ENCODE peak calls at places on chromosome 1, in ten cellular contexts. O is psoas muscle, E is endodermal cell, F is astrocyte, Y is aorta, I is A549, C is Peyer's patch, W is spleen, T is pancreas, U is neural progenitor cell. Z is an unnamed sample.
A peak's percentile ranks its signal among the peaks of the same experiment; 100 is the strongest.

GRCh38 chr1:26694597-26695416 is 1.0 kb upstream of the ARID1A start:
- DNase-seq in O (no peak), E (no peak), F (no peak), Y (no peak), I (no peak), C (no peak), W (no peak), T (no peak), U (peak; percentile 30), Z (no peak)

GRCh38 chr1:27658951-27659496 is 13.0 kb downstream of the IFI6 start:
- DNase-seq in O (peak; percentile 65), E (peak; percentile 75), F (peak; percentile 59), Y (no peak), I (no peak), C (no peak), W (peak; percentile 82), T (no peak), U (peak; percentile 18), Z (no peak)

GRCh38 chr1:228455715-228456114 is 31.5 kb upstream of the RNF187 start:
- DNase-seq in O (no peak), E (no peak), F (no peak), Y (no peak), I (no peak), C (no peak), W (no peak), T (no peak), U (no peak), Z (no peak)

GRCh38 chr1:112761714-112762480 is 46.8 kb upstream of the PPM1J start:
- DNase-seq in O (no peak), E (no peak), F (no peak), Y (no peak), I (no peak), C (no peak), W (no peak), T (no peak), U (no peak), Z (no peak)

GRCh38 chr1:160062134-160062533 is 7.8 kb downstream of the KCNJ10 start:
- DNase-seq in O (no peak), E (no peak), F (no peak), Y (no peak), I (no peak), C (no peak), W (no peak), T (no peak), U (peak; percentile 67), Z (peak; percentile 55)

GRCh38 chr1:64474639-64475038 is 4.7 kb downstream of the CACHD1 start:
- DNase-seq in O (peak; percentile 84), E (peak; percentile 47), F (no peak), Y (peak; percentile 70), I (no peak), C (peak; percentile 63), W (no peak), T (peak; percentile 69), U (no peak), Z (peak; percentile 75)

GRCh38 chr1:168110896-168111545 is 25.7 kb downstream of the GPR161 start:
- DNase-seq in O (no peak), E (peak; percentile 71), F (no peak), Y (no peak), I (no peak), C (no peak), W (no peak), T (no peak), U (peak; percentile 73), Z (no peak)

GRCh38 chr1:8702848-8703810 is 114.3 kb downstream of the RERE start:
- DNase-seq in O (peak; percentile 97), E (peak; percentile 96), F (peak; percentile 91), Y (peak; percentile 93), I (peak; percentile 92), C (peak; percentile 94), W (peak; percentile 96), T (peak; percentile 92), U (peak; percentile 97), Z (peak; percentile 96)

GRCh38 chr1:117537291-117537920 is 68.4 kb upstream of the TENT5C start:
- DNase-seq in O (no peak), E (peak; percentile 78), F (no peak), Y (no peak), I (peak; percentile 1), C (peak; percentile 61), W (peak; percentile 57), T (peak; percentile 63), U (peak; percentile 30), Z (peak; percentile 88)

GRCh38 chr1:182968151-182968741 is 15.3 kb upstream of the SHCBP1L start:
- DNase-seq in O (no peak), E (no peak), F (peak; percentile 69), Y (no peak), I (peak; percentile 13), C (no peak), W (no peak), T (no peak), U (no peak), Z (no peak)

DNA sequence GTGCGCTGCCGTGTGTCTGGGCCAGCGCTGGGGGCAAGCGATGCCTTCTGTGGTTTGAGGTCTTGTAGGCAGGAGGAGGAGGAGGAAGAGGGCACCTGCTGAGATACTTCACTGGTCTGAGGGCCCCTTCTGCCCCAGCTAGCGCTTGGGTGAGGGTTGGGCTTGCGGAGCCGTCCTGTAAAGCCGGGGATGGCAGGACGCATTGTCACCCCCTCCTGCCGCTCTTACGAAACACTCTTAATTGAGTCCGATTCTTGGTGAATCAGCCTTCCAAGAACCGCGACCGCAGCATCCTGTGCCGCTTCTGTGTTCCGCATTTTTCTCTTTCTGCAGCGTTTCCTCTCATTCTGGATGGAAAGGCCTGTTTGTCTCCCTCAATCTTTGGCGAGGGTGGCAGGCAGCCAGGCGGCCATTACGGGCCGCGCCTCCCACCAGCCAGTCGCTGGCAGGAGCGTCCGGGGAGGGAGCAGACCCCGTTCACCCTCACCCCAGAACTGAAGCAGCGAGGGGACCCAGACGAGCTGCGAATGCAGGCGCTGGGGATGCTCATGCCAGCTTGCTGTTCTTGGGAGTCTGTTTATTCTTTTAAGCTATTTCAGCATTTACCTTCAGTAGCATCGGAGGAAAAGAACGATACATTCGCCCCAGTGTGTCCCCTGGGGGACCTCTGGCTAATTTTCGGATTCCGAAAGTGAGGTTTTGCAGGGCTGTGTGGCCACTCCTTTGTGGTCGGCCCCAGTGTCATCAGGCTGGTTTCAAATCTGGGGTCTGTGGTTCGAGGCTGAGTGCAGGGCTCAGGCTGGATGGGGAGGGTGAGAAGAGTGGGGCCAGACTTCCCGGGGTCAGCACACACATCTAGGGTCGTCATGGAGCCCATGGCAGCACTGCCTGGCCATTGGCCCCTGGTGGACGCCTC is 62.7 kb downstream of the SKI start:
- DNase-seq in O (peak; percentile 88), E (no peak), F (peak; percentile 99), Y (peak; percentile 95), I (no peak), C (peak; percentile 71), W (peak; percentile 92), T (no peak), U (no peak), Z (peak; percentile 90)
- H3K4me1 ChIP-seq in O (peaks cover 45% of the 10 kb centered on the region), E (no peaks in the 10 kb centered on the region), F (peaks cover 43% of the 10 kb centered on the region), Y (no peaks in the 10 kb centered on the region), I (peaks cover 3% of the 10 kb centered on the region), C (peaks cover 3% of the 10 kb centered on the region), W (peaks cover 96% of the 10 kb centered on the region), T (no peaks in the 10 kb centered on the region), U (peaks cover 24% of the 10 kb centered on the region), Z (peaks cover 81% of the 10 kb centered on the region)

DNA sequence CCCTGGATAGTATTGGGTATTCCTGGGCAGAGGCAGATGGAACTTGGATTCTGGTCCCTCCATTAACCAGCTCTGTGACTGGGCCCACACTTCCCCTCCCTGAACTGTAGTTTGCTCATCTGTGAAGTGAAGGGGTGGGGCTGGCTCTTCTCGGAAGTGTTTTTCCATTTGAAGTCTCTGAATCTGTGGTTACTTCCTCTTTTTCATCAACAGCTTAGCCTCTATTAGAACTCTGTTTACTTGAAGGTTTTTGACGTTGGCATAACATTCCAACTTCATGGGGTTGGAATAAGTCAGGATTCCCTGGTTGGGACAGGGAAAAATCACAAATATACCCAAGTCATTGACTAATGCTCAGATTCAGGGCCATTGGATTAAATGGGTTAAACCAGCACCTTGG is 3.6 kb downstream of the KIAA0040 start:
- DNase-seq in O (no peak), E (no peak), F (no peak), Y (peak; percentile 75), I (no peak), C (no peak), W (peak; percentile 86), T (no peak), U (no peak), Z (no peak)
- H3K4me1 ChIP-seq in O (peaks cover 42% of the 10 kb centered on the region), E (no peaks in the 10 kb centered on the region), F (peaks cover 4% of the 10 kb centered on the region), Y (no peaks in the 10 kb centered on the region), I (peaks cover 4% of the 10 kb centered on the region), C (no peaks in the 10 kb centered on the region), W (peaks cover 89% of the 10 kb centered on the region), T (peaks cover 20% of the 10 kb centered on the region), U (peaks cover 7% of the 10 kb centered on the region), Z (peaks cover 66% of the 10 kb centered on the region)

GRCh38 chr1:1354271-1355247 is 3.8 kb downstream of the MXRA8 start:
- DNase-seq in O (peak; percentile 60), E (peak; percentile 58), F (no peak), Y (no peak), I (no peak), C (no peak), W (no peak), T (peak; percentile 2), U (no peak), Z (no peak)

GRCh38 chr1:1356166-1356795 is 2.1 kb downstream of the MXRA8 start:
- DNase-seq in O (peak; percentile 49), E (no peak), F (no peak), Y (no peak), I (no peak), C (no peak), W (no peak), T (peak; percentile 4), U (no peak), Z (no peak)

GRCh38 chr1:1353389-1354151 is 4.4 kb upstream of the DVL1 start:
- DNase-seq in O (no peak), E (peak; percentile 91), F (no peak), Y (no peak), I (no peak), C (no peak), W (no peak), T (no peak), U (no peak), Z (no peak)

GRCh38 chr1:1356796-1357401 is 1.5 kb downstream of the MXRA8 start:
- DNase-seq in O (no peak), E (peak; percentile 55), F (no peak), Y (no peak), I (no peak), C (no peak), W (no peak), T (no peak), U (peak; percentile 68), Z (no peak)

GRCh38 chr1:1355376-1355775 is 3.0 kb downstream of the MXRA8 start:
- DNase-seq in O (peak; percentile 71), E (peak; percentile 71), F (no peak), Y (no peak), I (peak; percentile 54), C (no peak), W (no peak), T (peak; percentile 17), U (peak; percentile 67), Z (no peak)
- H3K4me1 ChIP-seq in O (peaks cover 21% of the 10 kb centered on the region), E (peaks cover 6% of the 10 kb centered on the region), F (peaks cover 35% of the 10 kb centered on the region), Y (no peaks in the 10 kb centered on the region), I (peaks cover 38% of the 10 kb centered on the region), C (peaks cover 2% of the 10 kb centered on the region), W (peaks cover 74% of the 10 kb centered on the region), T (no peaks in the 10 kb centered on the region), U (peaks cover 59% of the 10 kb centered on the region), Z (peaks cover 31% of the 10 kb centered on the region)

GRCh38 chr1:67721112-67721511 is 36.1 kb downstream of the GADD45A start:
- DNase-seq in O (no peak), E (peak; percentile 75), F (no peak), Y (no peak), I (no peak), C (no peak), W (no peak), T (no peak), U (no peak), Z (no peak)
- H3K4me1 ChIP-seq in O (peaks cover 41% of the 10 kb centered on the region), E (peaks cover 23% of the 10 kb centered on the region), F (peaks cover 48% of the 10 kb centered on the region), Y (no peaks in the 10 kb centered on the region), I (peaks cover 89% of the 10 kb centered on the region), C (peaks cover 6% of the 10 kb centered on the region), W (peaks cover 39% of the 10 kb centered on the region), T (peaks cover 8% of the 10 kb centered on the region), U (peaks cover 19% of the 10 kb centered on the region), Z (peaks cover 38% of the 10 kb centered on the region)

Z was measured in upper lobe of right lung.